ENCODE peak calls at places on chromosomes 5 and 9, in four cellular contexts. I is uterus, H is body of pancreas, F is A549. E is an unnamed sample.

GRCh38 chr9:129525781-129526180 is 95.1 kb downstream of the C9orf50 start:
- DNase-seq in I (no peak), H (no peak), F (no peak), E (no peak)

GRCh38 chr9:134769084-134769455 is 111.5 kb upstream of the FCN2 start:
- DNase-seq in I (no peak), H (no peak), F (no peak), E (no peak)

GRCh38 chr5:171963416-171963815 is 43.0 kb downstream of the FBXW11 start:
- DNase-seq in I (no peak), H (no peak), F (no peak), E (no peak)

GRCh38 chr5:44402084-44402483 is 12.9 kb upstream of the FGF10 start:
- DNase-seq in I (no peak), H (no peak), F (no peak), E (no peak)

GRCh38 chr9:108816037-108816436 is 39.7 kb downstream of the ACTL7B start:
- DNase-seq in I (no peak), H (no peak), F (no peak), E (no peak)

GRCh38 chr9:120398286-120398685 is 181.7 kb downstream of the CDK5RAP2 start:
- DNase-seq in I (no peak), H (no peak), F (no peak), E (no peak)

GRCh38 chr9:87714819-87715218 is 11.1 kb upstream of the CTSL start:
- DNase-seq in I (peak), H (peak), F (peak), E (no peak)

GRCh38 chr9:20508242-20508641 is 114.1 kb downstream of the MLLT3 start:
- DNase-seq in I (no peak), H (no peak), F (peak), E (no peak)

GRCh38 chr9:34328500-34328982 is 527 bp downstream of the KIF24 start:
- DNase-seq in I (no peak), H (no peak), F (no peak), E (no peak)

GRCh38 chr9:8572209-8572608 is 772.6 kb upstream of the DMAC1 start:
- DNase-seq in I (no peak), H (no peak), F (no peak), E (no peak)

GRCh38 chr5:137641148-137641547 is 94.7 kb downstream of the KLHL3 start:
- DNase-seq in I (no peak), H (no peak), F (no peak), E (no peak)

GRCh38 chr9:38083858-38084555 is 15.0 kb upstream of the SHB start:
- DNase-seq in I (no peak), H (no peak), F (no peak), E (peak)

GRCh38 chr5:115946655-115947054 is 15.6 kb upstream of the LVRN start:
- DNase-seq in I (no peak), H (no peak), F (peak), E (no peak)

GRCh38 chr5:35159370-35159742 is 70.9 kb downstream of the PRLR start:
- DNase-seq in I (no peak), H (peak), F (no peak), E (no peak)

GRCh38 chr5:139419793-139420192 is 15.9 kb upstream of the SPATA24 start:
- DNase-seq in I (no peak), H (no peak), F (no peak), E (no peak)

GRCh38 chr5:108830705-108831276 is 83.1 kb downstream of the FER start:
- DNase-seq in I (no peak), H (no peak), F (no peak), E (no peak)

GRCh38 chr9:14097215-14097614 is 216.7 kb downstream of the NFIB start:
- DNase-seq in I (no peak), H (no peak), F (peak), E (no peak)

GRCh38 chr5:13524931-13525330 is 419.6 kb downstream of the DNAH5 start:
- DNase-seq in I (no peak), H (no peak), F (no peak), E (no peak)

GRCh38 chr9:77018058-77019009 is 1.1 kb upstream of the FOXB2 start:
- DNase-seq in I (no peak), H (no peak), F (no peak), E (no peak)

GRCh38 chr9:78900500-78900899 is 603.6 kb downstream of the PSAT1 start:
- DNase-seq in I (no peak), H (no peak), F (no peak), E (no peak)

GRCh38 chr9:78898239-78898638 is 601.3 kb downstream of the PSAT1 start:
- DNase-seq in I (no peak), H (no peak), F (no peak), E (no peak)

GRCh38 chr9:78902051-78902450 is 605.1 kb downstream of the PSAT1 start:
- DNase-seq in I (no peak), H (no peak), F (no peak), E (no peak)

GRCh38 chr9:78903581-78903980 is 606.7 kb downstream of the PSAT1 start:
- DNase-seq in I (no peak), H (no peak), F (no peak), E (no peak)

DNA sequence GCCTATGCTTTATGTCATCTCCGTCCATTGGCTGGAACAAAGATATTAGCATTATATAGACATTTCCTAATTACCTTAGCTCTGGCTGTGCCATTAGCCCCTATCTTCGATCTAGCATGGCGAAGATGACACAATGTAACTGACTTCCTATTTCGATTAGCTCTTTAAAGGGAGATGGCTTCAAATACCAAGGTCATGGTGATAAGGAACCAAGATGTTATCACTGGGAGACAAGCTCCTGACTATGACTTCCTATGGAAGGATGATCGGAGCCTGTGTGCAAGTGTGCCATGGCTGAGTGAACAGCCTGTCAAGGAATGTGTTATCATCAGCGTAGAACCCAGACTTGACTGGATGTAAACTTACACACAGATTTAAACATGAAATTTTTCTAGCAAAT is 602.1 kb downstream of the PSAT1 start:
- DNase-seq in I (no peak), H (no peak), F (no peak), E (no peak)
- H3K27ac ChIP-seq in I (no peak), H (no peak), F (no peak), E (no peak)

GRCh38 chr9:35726876-35727438 is 5.0 kb downstream of the TLN1 start:
- DNase-seq in I (no peak), H (no peak), F (peak), E (peak)
- TF ChIP-seq CTCF in I (no peak), H (no peak), F (no peak), E (no peak)

DNA sequence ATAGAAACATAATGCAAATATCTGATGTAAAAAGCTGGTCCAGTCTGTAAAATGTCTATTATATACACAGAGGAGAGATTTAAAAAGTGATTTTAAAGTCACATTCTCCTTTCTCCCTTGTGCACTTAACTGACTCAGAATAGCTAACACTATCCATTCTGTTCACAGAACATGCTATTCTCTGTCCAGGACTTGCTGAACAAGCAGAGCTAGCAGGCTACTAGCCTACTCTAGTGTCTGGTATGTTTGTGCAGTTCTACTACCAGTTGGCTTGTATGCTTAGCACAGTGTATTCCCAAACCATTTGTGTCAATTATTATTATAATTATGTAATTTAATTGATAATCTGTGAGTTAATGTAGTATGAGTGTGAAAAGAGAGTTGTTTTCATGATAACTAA is 161.7 kb upstream of the NUDT12 start:
- DNase-seq in I (no peak), H (no peak), F (no peak), E (no peak)
- H3K27ac ChIP-seq in I (no peak), H (no peak), F (no peak), E (no peak)

GRCh38 chr9:36798350-36799065 is 225.8 kb downstream of the MELK start:
- DNase-seq in I (no peak), H (no peak), F (peak), E (no peak)
- TF ChIP-seq CTCF in I (no peak), H (no peak), F (peak), E (no peak)

DNA sequence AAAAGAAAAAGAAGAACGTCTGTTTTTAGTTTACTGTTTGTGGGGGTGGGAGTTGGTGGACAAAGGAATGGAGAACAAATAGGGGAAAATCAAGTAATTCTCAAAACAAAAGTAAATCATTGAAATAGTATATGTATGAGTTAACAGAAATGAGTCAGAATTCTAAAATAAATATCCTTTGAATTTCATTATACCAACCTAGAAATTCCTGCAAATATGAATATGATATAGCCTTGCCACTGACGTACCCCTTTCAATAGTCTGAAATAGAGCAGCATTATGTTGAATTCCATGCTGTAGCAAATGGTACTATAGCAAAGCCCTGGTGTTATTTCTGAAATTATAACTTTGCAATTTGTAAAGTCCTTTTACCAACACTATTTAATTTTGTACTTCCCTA is 29.7 kb upstream of the DTWD2 start:
- DNase-seq in I (no peak), H (no peak), F (no peak), E (no peak)
- H3K27ac ChIP-seq in I (no peak), H (no peak), F (no peak), E (no peak)

GRCh38 chr5:128155793-128156192 is 72.2 kb downstream of the SLC12A2 start:
- DNase-seq in I (no peak), H (no peak), F (no peak), E (no peak)
- TF ChIP-seq CTCF in I (no peak), H (no peak), F (no peak), E (no peak)

E was measured in coronary artery.